ENCODE peak calls at places on chromosomes 6 and 20, in four cellular contexts. S is nephron progenitor cell; W is activated T-cell treated with anti-CD3 and anti-CD28 coated beads, Interleukin-2, amount 50 U/mL, for 72 hours; A is activated CD4-positive, CD25-positive, alpha-beta regulatory T cell. L is an unnamed sample.

GRCh38 chr20:58797371-58798050 is 53.2 kb downstream of the GNAS-AS1 start:
- DNase-seq in W (no peak), S (no peak), A (no peak), L (no peak)

GRCh38 chr20:62900692-62901584 is 25.4 kb downstream of the DIDO1 start:
- DNase-seq in A (no peak), S (no peak), W (no peak), L (no peak)

GRCh38 chr6:148413321-148414094 is 70.9 kb downstream of the SASH1 start:
- DNase-seq in S (no peak), A (no peak), W (no peak), L (no peak)

GRCh38 chr20:38748863-38749153 is 548 bp downstream of the ACTR5 start:
- DNase-seq in A (no peak), W (peak; percentile 70), S (no peak), L (no peak)

GRCh38 chr20:48463916-48464315 is 363.9 kb downstream of the PREX1 start:
- DNase-seq in S (no peak), A (no peak), W (no peak), L (no peak)

GRCh38 chr6:112501705-112502104 is 154.6 kb downstream of the RFPL4B start:
- DNase-seq in W (no peak), A (no peak), S (peak; percentile 70), L (peak; percentile 84)

GRCh38 chr6:148526145-148526544 is 183.5 kb downstream of the SASH1 start:
- DNase-seq in S (no peak), A (no peak), W (no peak), L (no peak)

GRCh38 chr6:32761084-32761483 is 2.2 kb downstream of the HLA-DQB2 start:
- DNase-seq in W (no peak), A (no peak), S (no peak), L (no peak)

GRCh38 chr6:72616406-72617015 is 5.4 kb upstream of the KCNQ5 start:
- DNase-seq in A (no peak), S (no peak), W (no peak), L (no peak)

GRCh38 chr6:158383542-158383941 is 71.3 kb downstream of the TULP4 start:
- DNase-seq in S (no peak), A (no peak), W (no peak), L (no peak)

GRCh38 chr6:7269816-7270215 is 43.2 kb downstream of the SSR1 start:
- DNase-seq in A (no peak), W (no peak), S (no peak), L (no peak)

GRCh38 chr6:125846292-125847024 is 55.7 kb downstream of the NCOA7 start:
- DNase-seq in S (no peak), A (no peak), W (no peak), L (no peak)

GRCh38 chr20:63454729-63455567 is 17.5 kb downstream of the KCNQ2 start:
- DNase-seq in A (no peak), W (no peak), S (no peak), L (no peak)

GRCh38 chr20:11891827-11892521 is 25.7 kb upstream of the BTBD3 start:
- DNase-seq in S (peak; percentile 77), A (no peak), W (peak; percentile 35), L (peak; percentile 64)

GRCh38 chr6:85240787-85241186 is 209.1 kb upstream of the NT5E start:
- DNase-seq in S (no peak), W (no peak), A (no peak), L (no peak)

GRCh38 chr20:34343458-34344255 is 19.4 kb upstream of the ITCH start:
- DNase-seq in A (no peak), S (no peak), W (no peak), L (no peak)

GRCh38 chr6:163789199-163789810 is 374.8 kb downstream of the QKI start:
- DNase-seq in A (no peak), S (no peak), W (no peak), L (no peak)

GRCh38 chr6:79353226-79353625 is 118.7 kb upstream of the HMGN3 start:
- DNase-seq in W (no peak), S (no peak), A (no peak), L (no peak)

GRCh38 chr6:2388554-2389324 is 143.3 kb upstream of the GMDS start:
- DNase-seq in W (no peak), A (no peak), S (no peak), L (no peak)

GRCh38 chr20:38008233-38008944 is 24.9 kb downstream of the TTI1 start:
- DNase-seq in A (no peak), W (no peak), S (no peak), L (no peak)

GRCh38 chr6:4973972-4974885 is 29.6 kb downstream of the RPP40 start:
- DNase-seq in S (peak; percentile 65), A (no peak), W (no peak), L (no peak)

GRCh38 chr6:5772634-5773230 is 234.0 kb downstream of the NRN1 start:
- DNase-seq in S (no peak), W (no peak), A (no peak), L (no peak)

GRCh38 chr20:57508381-57508780 is 16.6 kb downstream of the CTCFL start:
- DNase-seq in S (no peak), A (no peak), W (no peak), L (no peak)

GRCh38 chr6:151075527-151075926 is 164.2 kb upstream of the AKAP12 start:
- DNase-seq in W (no peak), A (no peak), S (no peak), L (no peak)

GRCh38 chr6:439681-440167 is 48.2 kb downstream of the IRF4 start:
- DNase-seq in A (no peak), S (no peak), W (no peak), L (no peak)

GRCh38 chr6:87706187-87706966 is 4.3 kb upstream of the AKIRIN2 start:
- DNase-seq in A (no peak), S (no peak), W (no peak), L (no peak)

GRCh38 chr6:43129434-43130194 is 41.5 kb upstream of the SRF start:
- DNase-seq in W (peak; percentile 19), A (no peak), S (peak; percentile 35), L (peak; percentile 71)

GRCh38 chr20:48631114-48632016 is 196.4 kb downstream of the PREX1 start:
- DNase-seq in W (no peak), S (no peak), A (no peak), L (peak; percentile 73)

GRCh38 chr6:92779758-92780157 is 639.6 kb downstream of the EPHA7 start:
- DNase-seq in W (no peak), A (no peak), S (no peak), L (peak; percentile 80)

GRCh38 chr6:108810057-108810643 is 38.1 kb upstream of the ARMC2 start:
- DNase-seq in A (no peak), W (no peak), S (no peak), L (no peak)

GRCh38 chr20:1622450-1622849 is 2.6 kb upstream of the SIRPB1 start:
- DNase-seq in A (no peak), W (no peak), S (no peak), L (no peak)

GRCh38 chr6:106223300-106223930 is 102.1 kb downstream of the ATG5 start:
- DNase-seq in W (peak; percentile 73), S (peak; percentile 61), A (peak; percentile 54), L (peak; percentile 74)

GRCh38 chr6:42963855-42964605 is 3.5 kb downstream of the GNMT start:
- DNase-seq in A (no peak), W (no peak), S (peak; percentile 43), L (peak; percentile 70)

GRCh38 chr6:12022903-12023522 is 10.9 kb downstream of the HIVEP1 start:
- DNase-seq in W (no peak), A (no peak), S (no peak), L (no peak)

GRCh38 chr20:57188056-57188455 is 78.4 kb downstream of the BMP7 start:
- DNase-seq in A (no peak), S (no peak), W (no peak), L (no peak)

GRCh38 chr6:6649824-6650349 is 61.4 kb downstream of the LY86 start:
- DNase-seq in S (no peak), A (no peak), W (no peak), L (no peak)